ENCODE peak calls at places on chromosome 14, in ten cellular contexts. P, H, O, N, B, A, S, T, C and Z are unnamed samples.
A peak's percentile ranks its signal among the peaks of the same experiment; 100 is the strongest.

GRCh38 chr14:51430079-51430478 is 190.0 kb downstream of the TMX1 start:
- DNase-seq in P (no peak), H (no peak), O (no peak), N (no peak), B (no peak), A (no peak), S (no peak), T (peak; percentile 46), C (no peak), Z (no peak)

GRCh38 chr14:42391146-42391821 is 784.6 kb downstream of the LRFN5 start:
- DNase-seq in P (no peak), H (no peak), O (no peak), N (no peak), B (no peak), A (no peak), S (no peak), T (no peak), C (no peak), Z (no peak)

GRCh38 chr14:77892381-77892871 is 92.5 kb downstream of the ADCK1 start:
- DNase-seq in P (peak; percentile 45), H (no peak), O (no peak), N (no peak), B (no peak), A (no peak), S (no peak), T (no peak), C (no peak), Z (no peak)

GRCh38 chr14:96094656-96095055 is 55.5 kb downstream of the C14orf132 start:
- DNase-seq in P (no peak), H (no peak), O (no peak), N (no peak), B (no peak), A (no peak), S (no peak), T (no peak), C (no peak), Z (no peak)

GRCh38 chr14:89422181-89422951 is 5.3 kb upstream of the FOXN3 start:
- DNase-seq in P (no peak), H (no peak), O (no peak), N (no peak), B (no peak), A (no peak), S (no peak), T (no peak), C (peak; percentile 26), Z (no peak)

GRCh38 chr14:28571636-28572035 is 195.0 kb upstream of the FOXG1 start:
- DNase-seq in P (peak; percentile 21), H (no peak), O (no peak), N (no peak), B (no peak), A (no peak), S (no peak), T (peak; percentile 15), C (no peak), Z (no peak)

GRCh38 chr14:93657875-93658274 is 130.4 kb downstream of the PRIMA1 start:
- DNase-seq in P (no peak), H (no peak), O (no peak), N (no peak), B (no peak), A (no peak), S (no peak), T (no peak), C (no peak), Z (no peak)

GRCh38 chr14:68704736-68705720 is 87.8 kb downstream of the ZFP36L1 start:
- DNase-seq in P (peak; percentile 75), H (no peak), O (no peak), N (no peak), B (no peak), A (no peak), S (no peak), T (peak; percentile 72), C (no peak), Z (no peak)

GRCh38 chr14:94322648-94323570 is at the start of gene SERPINA6:
- DNase-seq in P (peak; percentile 78), H (no peak), O (no peak), N (no peak), B (no peak), A (no peak), S (no peak), T (peak; percentile 50), C (no peak), Z (no peak)

GRCh38 chr14:76918176-76918750 is 92.1 kb downstream of the LRRC74A start:
- DNase-seq in P (peak; percentile 90), H (no peak), O (no peak), N (peak; percentile 79), B (no peak), A (peak; percentile 70), S (no peak), T (peak; percentile 91), C (no peak), Z (peak; percentile 65)

GRCh38 chr14:88554458-88555286 is at the start of gene PTPN21:
- DNase-seq in P (peak; percentile 56), H (peak; percentile 2), O (peak; percentile 17), N (peak; percentile 89), B (peak; percentile 15), A (peak; percentile 51), S (peak; percentile 2), T (peak; percentile 61), C (peak; percentile 86), Z (no peak)